ENCODE peak calls at places on chromosomes 3 and 15, in six cellular contexts. X is body of pancreas; D is CD8-positive, alpha-beta T cell; M is Peyer's patch; W is uterus; Z is ascending aorta. O is an unnamed sample.

GRCh38 chr3:59608356-59608755 is 558.5 kb upstream of the CFAP20DC start:
- DNase-seq in X (no peak), D (no peak), M (no peak), W (no peak), Z (no peak), O (no peak)

GRCh38 chr3:87771338-87772059 is 287.3 kb downstream of the CGGBP1 start:
- DNase-seq in X (peak), D (peak), M (peak), W (no peak), Z (no peak), O (peak)

GRCh38 chr15:40302288-40302886 is 5.3 kb downstream of the PLCB2 start:
- DNase-seq in X (no peak), D (no peak), M (no peak), W (no peak), Z (no peak), O (no peak)

GRCh38 chr3:64242435-64242834 is 17.2 kb upstream of the PRICKLE2 start:
- DNase-seq in X (peak), D (no peak), M (no peak), W (no peak), Z (no peak), O (peak)

GRCh38 chr3:100089802-100090668 is 24.3 kb downstream of the FILIP1L start:
- DNase-seq in X (no peak), D (no peak), M (no peak), W (peak), Z (no peak), O (peak)

GRCh38 chr3:62529230-62529629 is 155.9 kb upstream of the FEZF2 start:
- DNase-seq in X (peak), D (no peak), M (no peak), W (no peak), Z (no peak), O (peak)

GRCh38 chr3:169455472-169455871 is 208.0 kb downstream of the MECOM start:
- DNase-seq in X (no peak), D (no peak), M (no peak), W (no peak), Z (no peak), O (no peak)

GRCh38 chr15:28913171-28913765 is 27.5 kb downstream of the APBA2 start:
- DNase-seq in X (no peak), D (no peak), M (no peak), W (no peak), Z (no peak), O (no peak)

GRCh38 chr15:69410290-69410874 is 3.8 kb upstream of the KIF23 start:
- DNase-seq in X (peak), D (no peak), M (peak), W (no peak), Z (no peak), O (peak)

GRCh38 chr3:115232167-115232566 is 85.1 kb upstream of the ZBTB20 start:
- DNase-seq in X (no peak), D (no peak), M (no peak), W (no peak), Z (no peak), O (no peak)

GRCh38 chr3:126358816-126359181 is 1.6 kb upstream of the KLF15 start:
- DNase-seq in X (no peak), D (no peak), M (peak), W (no peak), Z (no peak), O (no peak)

GRCh38 chr3:124563376-124563775 is 166.9 kb upstream of the UMPS start:
- DNase-seq in X (no peak), D (no peak), M (peak), W (no peak), Z (no peak), O (no peak)

GRCh38 chr3:25603703-25604102 is 61.0 kb downstream of the TOP2B start:
- DNase-seq in X (no peak), D (no peak), M (no peak), W (no peak), Z (no peak), O (peak)

GRCh38 chr3:148202386-148202785 is 495.3 kb upstream of the AGTR1 start:
- DNase-seq in X (no peak), D (no peak), M (no peak), W (no peak), Z (no peak), O (no peak)

GRCh38 chr15:80835338-80835737 is 56.2 kb downstream of the CEMIP start:
- DNase-seq in X (no peak), D (no peak), M (no peak), W (no peak), Z (no peak), O (no peak)

GRCh38 chr15:70917955-70918354 is 25.3 kb downstream of the LRRC49 start:
- DNase-seq in X (no peak), D (no peak), M (no peak), W (no peak), Z (no peak), O (no peak)

GRCh38 chr15:70200003-70200410 is 102.3 kb upstream of the TLE3 start:
- DNase-seq in X (no peak), D (no peak), M (no peak), W (no peak), Z (no peak), O (no peak)

GRCh38 chr15:47588968-47589367 is 128.3 kb upstream of the SEMA6D start:
- DNase-seq in X (no peak), D (no peak), M (no peak), W (no peak), Z (no peak), O (no peak)
- TF ChIP-seq CTCF in X (no peak), D (no peak), M (no peak), W (no peak), Z (no peak), O (no peak)

GRCh38 chr15:85415779-85416178 is 35.4 kb downstream of the AKAP13 start:
- DNase-seq in X (no peak), D (no peak), M (no peak), W (no peak), Z (no peak), O (no peak)

GRCh38 chr15:85417276-85417675 is 36.9 kb downstream of the AKAP13 start:
- DNase-seq in X (no peak), D (no peak), M (no peak), W (no peak), Z (no peak), O (no peak)

GRCh38 chr15:85422607-85423006 is 42.2 kb downstream of the AKAP13 start:
- DNase-seq in X (no peak), D (no peak), M (no peak), W (no peak), Z (no peak), O (no peak)

GRCh38 chr15:85421116-85421925 is 40.9 kb downstream of the AKAP13 start:
- DNase-seq in X (no peak), D (no peak), M (no peak), W (no peak), Z (no peak), O (peak)

GRCh38 chr15:85419200-85419599 is 38.8 kb downstream of the AKAP13 start:
- DNase-seq in X (no peak), D (no peak), M (no peak), W (no peak), Z (no peak), O (no peak)
- H3K4me3 ChIP-seq in X (no peak), D (no peak), M (no peak), W (no peak), Z (no peak), O (no peak)

GRCh38 chr15:92421980-92422379 is 28.3 kb downstream of the ST8SIA2 start:
- DNase-seq in X (no peak), D (no peak), M (no peak), W (no peak), Z (no peak), O (peak)
- TF ChIP-seq CTCF in X (no peak), D (no peak), M (no peak), W (no peak), Z (no peak), O (no peak)

DNA sequence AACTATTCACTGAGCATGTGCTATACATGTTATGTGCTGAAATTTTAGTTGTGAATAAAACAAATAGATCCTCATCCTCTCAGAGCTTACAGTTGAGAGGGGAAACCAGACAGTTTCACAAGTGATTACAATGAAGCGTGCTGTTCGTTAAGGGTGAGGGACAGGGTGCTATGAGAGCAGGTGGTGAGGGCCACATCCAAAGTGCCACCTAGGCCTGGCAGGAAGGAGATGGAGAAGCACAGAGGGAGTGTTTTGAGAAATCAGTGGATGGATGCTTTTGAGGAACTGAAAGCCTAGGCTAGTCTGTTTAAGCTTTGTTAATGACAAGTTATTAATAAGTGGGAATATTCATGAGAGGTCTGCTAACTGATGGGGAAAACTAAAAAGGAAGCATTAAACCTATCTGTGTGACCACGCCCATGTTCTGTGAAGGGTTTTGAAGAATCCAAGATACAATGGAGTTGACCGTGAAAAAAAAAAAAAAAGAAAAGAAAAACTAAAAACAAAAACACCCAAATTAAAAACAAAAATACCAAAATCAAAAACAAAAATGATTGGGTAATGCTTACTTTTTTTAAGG is 7.3 kb downstream of the MCTP2 start:
- DNase-seq in X (no peak), D (no peak), M (no peak), W (no peak), Z (no peak), O (no peak)
- H3K4me3 ChIP-seq in X (no peak), D (no peak), M (no peak), W (no peak), Z (no peak), O (no peak)

GRCh38 chr15:53665930-53666329 is 93.5 kb downstream of the WDR72 start:
- DNase-seq in X (no peak), D (no peak), M (no peak), W (no peak), Z (no peak), O (no peak)
- TF ChIP-seq CTCF in X (peak), D (no peak), M (no peak), W (no peak), Z (no peak), O (no peak)

GRCh38 chr3:90184861-90185260 is 1077.4 kb downstream of the EPHA3 start:
- DNase-seq in X (no peak), D (no peak), M (no peak), W (no peak), Z (no peak), O (peak)

DNA sequence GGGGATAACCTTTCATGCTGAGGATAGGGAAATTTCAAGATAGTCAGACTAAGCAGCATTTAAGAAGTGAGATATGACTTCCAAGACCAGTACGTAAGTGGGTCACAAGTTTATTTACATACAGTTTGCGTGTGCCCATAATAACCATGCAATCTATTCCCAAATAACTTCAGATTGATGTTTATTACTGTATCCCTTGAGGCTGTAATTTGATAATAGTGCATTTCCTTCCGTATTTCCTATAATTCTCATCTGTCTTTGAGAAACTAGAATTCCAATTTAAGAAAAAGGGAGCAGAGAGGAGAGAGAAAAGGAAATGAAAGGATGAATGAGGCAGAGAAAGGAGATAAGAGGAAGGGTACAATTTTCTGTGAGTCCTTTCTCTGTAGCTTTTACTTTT is 1073.1 kb downstream of the EPHA3 start:
- DNase-seq in X (no peak), D (no peak), M (no peak), W (no peak), Z (no peak), O (no peak)
- H3K4me3 ChIP-seq in X (no peak), D (no peak), M (no peak), W (no peak), Z (no peak), O (no peak)

DNA sequence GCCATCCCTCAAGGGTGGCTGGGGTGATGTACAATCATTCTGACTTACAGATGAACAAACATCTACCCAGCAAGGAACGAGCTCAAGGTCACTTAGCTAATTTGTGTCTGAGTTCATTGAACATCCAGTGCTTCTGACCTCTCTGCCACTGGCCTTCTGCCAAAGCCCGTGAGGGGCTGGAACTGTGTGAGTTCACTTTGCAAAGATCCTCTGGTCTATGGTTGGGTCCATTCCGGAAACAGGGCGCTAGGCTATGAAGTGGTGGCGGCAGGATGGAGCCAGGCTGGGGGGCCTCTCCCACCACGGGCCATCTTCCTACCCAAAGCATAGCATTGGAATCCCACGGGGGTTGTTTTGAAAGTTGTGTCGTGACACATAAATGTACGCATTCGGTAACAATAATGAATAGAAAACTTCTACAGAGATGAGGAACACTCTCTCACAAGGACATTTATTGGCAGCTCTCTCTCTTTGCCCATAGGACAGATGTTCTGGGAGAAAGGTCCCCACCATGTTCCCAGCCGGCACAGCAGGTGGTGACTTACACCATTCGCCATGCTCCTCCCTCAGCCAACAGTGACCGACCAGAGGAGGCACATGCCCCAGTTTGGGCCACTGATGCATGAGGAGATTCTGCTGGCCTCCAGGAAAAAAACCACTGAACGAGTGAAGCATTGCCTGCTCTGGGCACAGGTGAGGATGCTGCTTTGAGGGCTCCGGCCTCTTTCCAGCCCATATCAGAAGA is 214.7 kb upstream of the CHRNA7 start:
- DNase-seq in X (no peak), D (no peak), M (no peak), W (no peak), Z (no peak), O (no peak)
- TF ChIP-seq CTCF in X (no peak), D (no peak), M (no peak), W (no peak), Z (no peak), O (no peak)

DNA sequence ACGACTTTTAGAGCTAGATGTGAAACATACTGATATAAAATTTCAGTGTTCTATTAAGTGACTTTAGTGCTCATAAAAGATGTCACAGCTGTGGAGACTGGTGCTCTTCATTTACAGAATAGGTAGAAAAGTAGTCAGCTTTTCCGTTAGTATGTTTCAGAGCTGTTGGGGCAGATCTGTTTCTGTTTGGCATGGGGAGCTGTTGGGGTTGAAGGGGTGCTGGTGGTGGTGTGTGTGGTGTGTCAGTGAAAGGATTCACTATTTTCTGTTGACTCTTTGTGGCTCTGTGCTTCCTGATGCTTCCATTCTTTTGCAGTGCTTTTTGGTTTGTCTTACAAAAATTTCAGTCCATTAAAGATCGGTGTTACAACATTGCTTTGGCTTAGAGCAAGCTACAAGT is 3.2 kb downstream of the UBE2E2 start:
- DNase-seq in X (no peak), D (no peak), M (no peak), W (no peak), Z (no peak), O (no peak)
- H3K4me3 ChIP-seq in X (no peak), D (no peak), M (no peak), W (no peak), Z (no peak), O (no peak)

GRCh38 chr3:27943106-27943505 is 221.0 kb upstream of the EOMES start:
- DNase-seq in X (peak), D (no peak), M (peak), W (no peak), Z (no peak), O (peak)
- TF ChIP-seq CTCF in X (peak), D (peak), M (no peak), W (no peak), Z (no peak), O (peak)

GRCh38 chr15:90062023-90062728 is 40.1 kb downstream of the IDH2 start:
- DNase-seq in X (peak), D (peak), M (peak), W (peak), Z (no peak), O (no peak)

GRCh38 chr15:90063733-90064247 is 38.5 kb downstream of the IDH2 start:
- DNase-seq in X (peak), D (no peak), M (peak), W (no peak), Z (peak), O (no peak)

GRCh38 chr15:90064931-90065681 is 37.2 kb downstream of the IDH2 start:
- DNase-seq in X (no peak), D (no peak), M (no peak), W (peak), Z (no peak), O (no peak)

GRCh38 chr15:90060797-90061196 is 41.5 kb downstream of the IDH2 start:
- DNase-seq in X (peak), D (no peak), M (no peak), W (no peak), Z (no peak), O (peak)

GRCh38 chr15:90062729-90063684 is 39.3 kb downstream of the IDH2 start:
- DNase-seq in X (peak), D (no peak), M (no peak), W (no peak), Z (no peak), O (no peak)
- H3K4me3 ChIP-seq in X (no peak), D (no peak), M (no peak), W (no peak), Z (no peak), O (no peak)